ENCODE peak calls at places on chromosomes 7 and 10, in nine cellular contexts. J is left colon, X is NCI-H1105 treated with DMSO at 0.1 percent for 48 hours, N is small intestine, O is IMR-90, M is dorsolateral prefrontal cortex, Q is iris pigment epithelial cell, F is HEK293T, L is osteoblast. A is an unnamed sample.

GRCh38 chr7:2019693-2020511 is 212.8 kb downstream of the MAD1L1 start:
- DNase-seq in J (peak), X (no peak), N (no peak), O (peak), M (no peak), Q (peak), F (no peak), L (peak), A (peak)

GRCh38 chr10:80046629-80047441 is 31.6 kb upstream of the TMEM254 start:
- DNase-seq in J (peak), X (peak), N (peak), O (peak), M (peak), Q (peak), F (peak), L (peak), A (peak)

GRCh38 chr10:116880716-116881440 is 31.6 kb downstream of the ENO4 start:
- DNase-seq in J (no peak), X (no peak), N (peak), O (no peak), M (no peak), Q (no peak), F (no peak), L (no peak), A (no peak)

GRCh38 chr10:6211341-6212265 is 8.9 kb downstream of the PFKFB3 start:
- DNase-seq in J (no peak), X (no peak), N (no peak), O (peak), M (peak), Q (no peak), F (no peak), L (peak), A (no peak)

GRCh38 chr10:133396035-133396624 is 2.2 kb downstream of the MTG1 start:
- DNase-seq in J (no peak), X (no peak), N (no peak), O (no peak), M (no peak), Q (no peak), F (no peak), L (no peak), A (no peak)

GRCh38 chr7:106731207-106731606 is 70.2 kb upstream of the CCDC71L start:
- DNase-seq in J (no peak), X (peak), N (no peak), O (no peak), M (no peak), Q (no peak), F (no peak), L (no peak), A (peak)

GRCh38 chr7:21355406-21355874 is 72.4 kb upstream of the SP4 start:
- DNase-seq in J (no peak), X (no peak), N (peak), O (no peak), M (no peak), Q (no peak), F (no peak), L (no peak), A (peak)

GRCh38 chr10:113945075-113945686 is 90.7 kb downstream of the NHLRC2 start:
- DNase-seq in J (peak), X (no peak), N (peak), O (peak), M (no peak), Q (peak), F (no peak), L (no peak), A (no peak)

GRCh38 chr7:40015790-40016296 is 65.8 kb downstream of the CDK13 start:
- DNase-seq in J (peak), X (peak), N (peak), O (peak), M (peak), Q (peak), F (no peak), L (peak), A (peak)

GRCh38 chr7:47373871-47374451 is 207.9 kb downstream of the TNS3 start:
- DNase-seq in J (no peak), X (peak), N (peak), O (no peak), M (no peak), Q (no peak), F (no peak), L (no peak), A (no peak)

GRCh38 chr7:150688630-150689029 is 3.1 kb downstream of the GIMAP2 start:
- DNase-seq in J (no peak), X (no peak), N (no peak), O (no peak), M (no peak), Q (no peak), F (no peak), L (no peak), A (no peak)

GRCh38 chr7:40700653-40701475 is 566.1 kb downstream of the SUGCT start:
- DNase-seq in J (no peak), X (no peak), N (no peak), O (peak), M (no peak), Q (no peak), F (no peak), L (peak), A (no peak)

GRCh38 chr10:102801978-102802377 is 35.2 kb downstream of the CYP17A1 start:
- DNase-seq in J (no peak), X (no peak), N (peak), O (no peak), M (no peak), Q (no peak), F (no peak), L (no peak), A (peak)

GRCh38 chr7:108086962-108087361 is 43.2 kb downstream of the LAMB4 start:
- DNase-seq in J (no peak), X (no peak), N (no peak), O (peak), M (no peak), Q (peak), F (no peak), L (no peak), A (no peak)

GRCh38 chr10:80070068-80070467 is 8.4 kb upstream of the TMEM254 start:
- DNase-seq in J (no peak), X (no peak), N (no peak), O (no peak), M (peak), Q (no peak), F (no peak), L (no peak), A (no peak)

GRCh38 chr10:283916-284356 is 148.7 kb downstream of the ZMYND11 start:
- DNase-seq in J (no peak), X (no peak), N (no peak), O (no peak), M (no peak), Q (no peak), F (no peak), L (no peak), A (peak)

GRCh38 chr10:119892188-119893065 is at the start of gene SEC23IP:
- DNase-seq in J (peak), X (peak), N (peak), O (peak), M (peak), Q (peak), F (peak), L (peak), A (peak)

GRCh38 chr7:96823274-96823673 is 113.6 kb upstream of the SEM1 start:
- DNase-seq in J (no peak), X (no peak), N (no peak), O (peak), M (no peak), Q (peak), F (no peak), L (peak), A (peak)

GRCh38 chr7:44893710-44894135 is 8.4 kb upstream of the PURB start:
- DNase-seq in J (no peak), X (no peak), N (no peak), O (no peak), M (peak), Q (no peak), F (no peak), L (no peak), A (no peak)

GRCh38 chr10:86613905-86614304 is 40.4 kb upstream of the OPN4 start:
- DNase-seq in J (no peak), X (no peak), N (no peak), O (peak), M (no peak), Q (peak), F (no peak), L (no peak), A (no peak)

GRCh38 chr10:72186633-72187330 is 29.0 kb upstream of the ANAPC16 start:
- DNase-seq in J (no peak), X (no peak), N (no peak), O (peak), M (no peak), Q (peak), F (no peak), L (no peak), A (no peak)

GRCh38 chr10:45569471-45569870 is 103.1 kb downstream of the ZFAND4 start:
- DNase-seq in J (no peak), X (no peak), N (no peak), O (no peak), M (no peak), Q (no peak), F (no peak), L (no peak), A (no peak)

GRCh38 chr7:134371536-134371935 is 54.8 kb upstream of the SLC35B4 start:
- DNase-seq in J (no peak), X (peak), N (no peak), O (no peak), M (no peak), Q (no peak), F (no peak), L (no peak), A (no peak)

GRCh38 chr7:30548762-30549344 is 44.2 kb upstream of the GGCT start:
- DNase-seq in J (peak), X (peak), N (peak), O (peak), M (peak), Q (peak), F (peak), L (no peak), A (peak)

GRCh38 chr10:101615760-101616116 is 27.6 kb downstream of the DPCD start:
- DNase-seq in J (no peak), X (no peak), N (no peak), O (no peak), M (no peak), Q (peak), F (no peak), L (no peak), A (no peak)

A was measured in MV-4-11.